ENCODE peak calls at places on chromosomes 5 and 9, in eight cellular contexts. H, T, C, E, L, B, V and I are unnamed samples.
A peak's percentile ranks its signal among the peaks of the same experiment; 100 is the strongest.

GRCh38 chr5:120599576-120599975 is 135.5 kb downstream of the PRR16 start:
- DNase-seq in H (no peak), T (no peak), C (no peak), E (peak; percentile 82), L (no peak), B (no peak), V (no peak), I (no peak)

GRCh38 chr9:79353856-79354520 is 217.8 kb upstream of the TLE4 start:
- DNase-seq in H (no peak), T (no peak), C (no peak), E (peak; percentile 41), L (no peak), B (no peak), V (no peak), I (no peak)

GRCh38 chr5:99814311-99815063 is 720.7 kb upstream of the FAM174A start:
- DNase-seq in H (no peak), T (no peak), C (no peak), E (no peak), L (no peak), B (no peak), V (no peak), I (no peak)

GRCh38 chr9:71626395-71626794 is 141.9 kb downstream of the CEMIP2 start:
- DNase-seq in H (no peak), T (no peak), C (no peak), E (no peak), L (no peak), B (no peak), V (no peak), I (no peak)

GRCh38 chr9:85115473-85115872 is 445.9 kb downstream of the NTRK2 start:
- DNase-seq in H (no peak), T (no peak), C (no peak), E (no peak), L (no peak), B (no peak), V (no peak), I (no peak)

GRCh38 chr5:8691221-8691620 is 822.3 kb downstream of the MTRR start:
- DNase-seq in H (no peak), T (no peak), C (no peak), E (no peak), L (no peak), B (no peak), V (no peak), I (no peak)

GRCh38 chr5:14908195-14908594 is 36.6 kb upstream of the ANKH start:
- DNase-seq in H (no peak), T (no peak), C (no peak), E (peak; percentile 65), L (no peak), B (no peak), V (no peak), I (no peak)

GRCh38 chr9:113619156-113619861 is 155.8 kb downstream of the RGS3 start:
- DNase-seq in H (no peak), T (no peak), C (no peak), E (no peak), L (no peak), B (no peak), V (no peak), I (no peak)

GRCh38 chr5:72138943-72139467 is 31.7 kb downstream of the MAP1B start:
- DNase-seq in H (no peak), T (no peak), C (no peak), E (peak; percentile 92), L (no peak), B (peak; percentile 88), V (peak; percentile 32), I (no peak)

GRCh38 chr5:41695920-41696582 is 174.2 kb downstream of the OXCT1 start:
- DNase-seq in H (peak; percentile 14), T (no peak), C (no peak), E (peak; percentile 1), L (peak; percentile 46), B (no peak), V (peak; percentile 7), I (no peak)

GRCh38 chr5:137622850-137623249 is 113.0 kb downstream of the KLHL3 start:
- DNase-seq in H (no peak), T (peak; percentile 79), C (no peak), E (peak; percentile 18), L (no peak), B (no peak), V (no peak), I (peak; percentile 90)

GRCh38 chr9:110048976-110049698 is 158.8 kb downstream of the C9orf152 start:
- DNase-seq in H (peak; percentile 35), T (peak; percentile 38), C (no peak), E (peak; percentile 70), L (peak; percentile 85), B (no peak), V (peak; percentile 44), I (no peak)

GRCh38 chr9:123395276-123396006 is 39.4 kb downstream of the CRB2 start:
- DNase-seq in H (peak; percentile 97), T (no peak), C (no peak), E (no peak), L (peak; percentile 99), B (no peak), V (no peak), I (no peak)

GRCh38 chr9:6600006-6600405 is 45.5 kb downstream of the GLDC start:
- DNase-seq in H (no peak), T (no peak), C (no peak), E (no peak), L (no peak), B (no peak), V (no peak), I (no peak)

GRCh38 chr9:93815677-93816076 is 139.5 kb downstream of the BARX1 start:
- DNase-seq in H (no peak), T (no peak), C (no peak), E (no peak), L (no peak), B (no peak), V (no peak), I (no peak)

GRCh38 chr5:112418412-112419049 is 546 bp downstream of the EPB41L4A start:
- DNase-seq in H (no peak), T (no peak), C (no peak), E (peak; percentile 2), L (peak; percentile 46), B (no peak), V (no peak), I (no peak)

GRCh38 chr5:175828676-175829075 is 42.7 kb upstream of the CPLX2 start:
- DNase-seq in H (peak; percentile 13), T (no peak), C (no peak), E (no peak), L (peak; percentile 22), B (no peak), V (no peak), I (no peak)

GRCh38 chr5:129591508-129592160 is 131.5 kb downstream of the ADAMTS19 start:
- DNase-seq in H (no peak), T (no peak), C (no peak), E (peak; percentile 41), L (no peak), B (no peak), V (no peak), I (no peak)

GRCh38 chr5:133439859-133440258 is 172.5 kb downstream of the FSTL4 start:
- DNase-seq in H (no peak), T (no peak), C (no peak), E (no peak), L (no peak), B (no peak), V (no peak), I (no peak)

GRCh38 chr5:73300520-73301207 is 127.7 kb downstream of the TMEM174 start:
- DNase-seq in H (no peak), T (no peak), C (no peak), E (no peak), L (no peak), B (no peak), V (no peak), I (no peak)